ENCODE peak calls at places on chromosomes 7 and 10, in six cellular contexts. S is CD4-positive, alpha-beta T cell; P is B cell; F is K562; A is kidney epithelial cell; I is tibial artery. Z is an unnamed sample.

GRCh38 chr10:15092855-15093408 is 4.2 kb upstream of the RPP38 start:
- DNase-seq in I (no peak), F (no peak), S (no peak), P (no peak), A (no peak), Z (no peak)

GRCh38 chr7:4634166-4634565 is 47.9 kb upstream of the FOXK1 start:
- DNase-seq in P (no peak), I (no peak), S (no peak), A (no peak), F (no peak), Z (no peak)

GRCh38 chr10:85124592-85124991 is 796.2 kb downstream of the CCSER2 start:
- DNase-seq in P (no peak), F (no peak), I (no peak), A (no peak), S (no peak), Z (no peak)

GRCh38 chr10:14820010-14820774 is 17.6 kb downstream of the CDNF start:
- DNase-seq in F (no peak), S (no peak), I (no peak), A (peak; percentile 48), P (no peak), Z (no peak)

GRCh38 chr10:76881477-76882220 is 756.0 kb downstream of the KCNMA1 start:
- DNase-seq in F (no peak), A (no peak), I (no peak), S (no peak), P (no peak), Z (no peak)

GRCh38 chr7:11570205-11570604 is 261.8 kb downstream of the THSD7A start:
- DNase-seq in I (no peak), A (no peak), S (no peak), P (no peak), F (no peak), Z (no peak)

GRCh38 chr10:28072573-28072972 is 73.7 kb upstream of the ODAD2 start:
- DNase-seq in F (no peak), I (no peak), P (no peak), S (no peak), A (no peak), Z (no peak)

GRCh38 chr7:129122751-129123516 is 21.6 kb upstream of the TSPAN33 start:
- DNase-seq in I (no peak), P (peak; percentile 61), F (no peak), A (no peak), S (no peak), Z (no peak)

GRCh38 chr10:62590305-62590704 is 214.2 kb upstream of the ADO start:
- DNase-seq in A (no peak), I (no peak), S (no peak), P (no peak), F (no peak), Z (no peak)

GRCh38 chr10:133422821-133423771 is 1.3 kb downstream of the SPRN start:
- DNase-seq in I (peak; percentile 64), S (no peak), P (peak; percentile 33), F (no peak), A (no peak), Z (no peak)

GRCh38 chr10:18793951-18794350 is 134.7 kb downstream of the ARL5B start:
- DNase-seq in S (no peak), P (no peak), A (no peak), F (no peak), I (no peak), Z (no peak)

GRCh38 chr10:49164587-49165188 is 23.5 kb downstream of the TMEM273 start:
- DNase-seq in A (no peak), S (no peak), I (no peak), F (peak; percentile 73), P (peak; percentile 60), Z (no peak)

GRCh38 chr7:37977243-37977642 is 56.8 kb downstream of the EPDR1 start:
- DNase-seq in S (no peak), I (no peak), A (no peak), F (no peak), P (no peak), Z (no peak)

GRCh38 chr7:21548491-21548890 is 5.7 kb downstream of the DNAH11 start:
- DNase-seq in I (no peak), A (no peak), F (no peak), S (no peak), P (no peak), Z (no peak)

GRCh38 chr10:131899695-131900349 is 986 bp upstream of the PPP2R2D start:
- DNase-seq in A (no peak), S (no peak), P (no peak), F (no peak), I (peak; percentile 15), Z (no peak)

GRCh38 chr10:80408198-80409085 is at the start of gene PRXL2A:
- DNase-seq in P (peak; percentile 89), I (peak; percentile 81), A (no peak), F (peak; percentile 48), S (peak; percentile 67), Z (peak; percentile 94)

GRCh38 chr7:90625562-90625961 is 29.4 kb downstream of the CDK14 start:
- DNase-seq in A (no peak), S (no peak), F (no peak), I (no peak), P (no peak), Z (no peak)

GRCh38 chr10:122485670-122486069 is 24.3 kb downstream of the HTRA1 start:
- DNase-seq in S (no peak), P (no peak), F (no peak), A (no peak), I (peak; percentile 60), Z (no peak)

GRCh38 chr10:70227548-70228320 is 5.5 kb downstream of the PPA1 start:
- DNase-seq in F (no peak), A (no peak), S (no peak), I (no peak), P (no peak), Z (no peak)

GRCh38 chr7:25124485-25125136 is 449 bp downstream of the CYCS start:
- DNase-seq in A (no peak), P (no peak), I (no peak), S (no peak), F (no peak), Z (no peak)

DNA sequence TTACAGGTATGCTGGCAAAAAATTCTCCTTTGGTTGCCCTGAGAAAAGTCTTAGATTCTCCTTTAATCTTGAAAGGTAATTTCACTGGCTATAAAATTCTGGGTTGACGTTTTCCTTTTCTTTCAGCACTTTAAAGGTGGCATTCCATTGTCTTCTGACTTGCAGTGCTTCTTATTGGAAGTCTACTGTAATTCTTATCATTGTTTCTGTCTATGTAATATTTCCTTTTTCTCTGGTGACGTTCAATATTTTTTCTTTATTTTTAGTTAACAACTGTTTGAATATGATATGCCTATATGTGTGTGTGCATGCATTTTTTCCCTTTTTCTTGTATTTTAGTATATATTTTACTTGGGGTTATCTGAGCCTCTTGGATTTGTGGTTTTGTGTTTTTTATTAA is 111.0 kb downstream of the GPR158 start:
- DNase-seq in F (no peak), I (no peak), P (no peak), S (no peak), A (no peak), Z (no peak)
- TF ChIP-seq CTCF in F (no peak), I (no peak), P (no peak), S (no peak), A (no peak), Z (no peak)

GRCh38 chr10:6840093-6840763 is 260.2 kb upstream of the PRKCQ start:
- DNase-seq in F (no peak), P (no peak), S (no peak), I (no peak), A (no peak), Z (no peak)

GRCh38 chr10:6841746-6842145 is 261.7 kb upstream of the PRKCQ start:
- DNase-seq in S (no peak), P (no peak), A (no peak), I (no peak), F (no peak), Z (no peak)

GRCh38 chr10:6840766-6841165 is 260.7 kb upstream of the PRKCQ start:
- DNase-seq in S (no peak), F (no peak), P (no peak), I (no peak), A (no peak), Z (no peak)

GRCh38 chr10:6833458-6834011 is 253.5 kb upstream of the PRKCQ start:
- DNase-seq in F (no peak), P (no peak), S (no peak), A (no peak), I (no peak), Z (no peak)

DNA sequence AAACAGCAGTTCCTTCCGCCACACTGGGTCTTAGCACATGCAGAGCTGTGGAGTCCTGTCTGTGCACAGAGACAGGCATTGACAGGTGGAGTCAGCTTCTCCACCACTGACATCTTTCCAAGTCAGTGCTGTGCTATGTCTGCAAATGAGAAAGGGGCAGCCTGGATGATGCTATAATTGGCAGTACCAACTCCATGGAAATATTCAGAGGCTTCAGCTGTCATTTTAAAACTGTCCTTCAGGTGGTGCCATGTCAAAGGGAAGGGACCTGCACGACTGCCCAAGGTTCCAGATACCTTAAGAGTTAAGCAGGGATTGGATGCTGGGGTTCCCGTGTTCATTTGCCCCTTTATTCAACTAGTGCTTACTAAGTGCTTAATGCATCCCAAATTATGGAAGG is 258.0 kb upstream of the PRKCQ start:
- DNase-seq in P (peak; percentile 1), F (no peak), S (no peak), A (no peak), I (no peak), Z (no peak)
- TF ChIP-seq CTCF in P (peak; percentile 22), F (peak; percentile 44), S (no peak), A (no peak), I (no peak), Z (peak; percentile 8)

GRCh38 chr10:101038486-101038885 is 7.5 kb downstream of the SFXN3 start:
- DNase-seq in P (no peak), I (no peak), F (no peak), A (no peak), S (no peak), Z (no peak)
- TF ChIP-seq CTCF in P (no peak), I (no peak), F (peak; percentile 46), A (no peak), S (no peak), Z (no peak)

GRCh38 chr10:126097558-126098215 is 201.3 kb downstream of the FANK1 start:
- DNase-seq in I (no peak), A (no peak), P (peak; percentile 24), S (no peak), F (no peak), Z (no peak)
- TF ChIP-seq CTCF in I (no peak), A (peak; percentile 6), P (peak; percentile 29), S (no peak), F (peak; percentile 11), Z (no peak)

Z was measured in D721Med.